ENCODE peak calls at places on chromosomes 4 and X, in nine cellular contexts. One of them, this sample, is unnamed. For H3K36me3, the result is how much of the 10 kb centered on the place peaks cover.

GRCh38 chr4:111014537-111014936 is 391.7 kb upstream of the PITX2 start:
- DNase-seq in pancreas: no peak
- DNase-seq in MM.1S: no peak
- DNase-seq in tibial nerve: no peak
- DNase-seq in OCI-LY7: no peak
- DNase-seq in BE2C: no peak
- DNase-seq in SK-N-SH: no peak
- DNase-seq in tibial artery: no peak
- DNase-seq in mammary epithelial cell: no peak
- DNase-seq in this sample: no peak

GRCh38 chr4:188295899-188296298 is 156.7 kb downstream of the TRIML1 start:
- DNase-seq in pancreas: no peak
- DNase-seq in MM.1S: no peak
- DNase-seq in tibial nerve: no peak
- DNase-seq in OCI-LY7: no peak
- DNase-seq in BE2C: no peak
- DNase-seq in SK-N-SH: no peak
- DNase-seq in tibial artery: no peak
- DNase-seq in mammary epithelial cell: peak
- DNase-seq in this sample: no peak

GRCh38 chr4:95181446-95182306 is 367.1 kb downstream of the UNC5C start:
- DNase-seq in pancreas: no peak
- DNase-seq in MM.1S: no peak
- DNase-seq in tibial nerve: no peak
- DNase-seq in OCI-LY7: no peak
- DNase-seq in BE2C: peak
- DNase-seq in SK-N-SH: peak
- DNase-seq in tibial artery: no peak
- DNase-seq in mammary epithelial cell: no peak
- DNase-seq in this sample: no peak

GRCh38 chr4:3358660-3359059 is 65.8 kb downstream of the RGS12 start:
- DNase-seq in pancreas: no peak
- DNase-seq in MM.1S: no peak
- DNase-seq in tibial nerve: no peak
- DNase-seq in OCI-LY7: no peak
- DNase-seq in BE2C: no peak
- DNase-seq in SK-N-SH: no peak
- DNase-seq in tibial artery: no peak
- DNase-seq in mammary epithelial cell: no peak
- DNase-seq in this sample: no peak

GRCh38 chrX:110242371-110242770 is 75.5 kb downstream of the AMMECR1 start:
- DNase-seq in pancreas: no peak
- DNase-seq in MM.1S: no peak
- DNase-seq in tibial nerve: no peak
- DNase-seq in OCI-LY7: no peak
- DNase-seq in BE2C: no peak
- DNase-seq in SK-N-SH: no peak
- DNase-seq in tibial artery: no peak
- DNase-seq in mammary epithelial cell: peak
- DNase-seq in this sample: no peak

GRCh38 chr4:4362991-4363697 is 23.8 kb upstream of the NSG1 start:
- DNase-seq in pancreas: no peak
- DNase-seq in MM.1S: no peak
- DNase-seq in tibial nerve: no peak
- DNase-seq in OCI-LY7: no peak
- DNase-seq in BE2C: no peak
- DNase-seq in SK-N-SH: no peak
- DNase-seq in tibial artery: no peak
- DNase-seq in mammary epithelial cell: no peak
- DNase-seq in this sample: no peak

GRCh38 chrX:471239-471638 is 84.5 kb upstream of the PPP2R3B start:
- DNase-seq in pancreas: no peak
- DNase-seq in MM.1S: no peak
- DNase-seq in tibial nerve: no peak
- DNase-seq in OCI-LY7: no peak
- DNase-seq in BE2C: no peak
- DNase-seq in SK-N-SH: no peak
- DNase-seq in tibial artery: no peak
- DNase-seq in mammary epithelial cell: no peak
- DNase-seq in this sample: no peak

GRCh38 chr4:107654694-107655093 is 65.3 kb downstream of the PAPSS1 start:
- DNase-seq in pancreas: no peak
- DNase-seq in MM.1S: no peak
- DNase-seq in tibial nerve: no peak
- DNase-seq in OCI-LY7: no peak
- DNase-seq in BE2C: no peak
- DNase-seq in SK-N-SH: no peak
- DNase-seq in tibial artery: no peak
- DNase-seq in mammary epithelial cell: no peak
- DNase-seq in this sample: no peak

GRCh38 chr4:73583661-73584060 is 36.6 kb downstream of the RASSF6 start:
- DNase-seq in pancreas: no peak
- DNase-seq in MM.1S: no peak
- DNase-seq in tibial nerve: no peak
- DNase-seq in OCI-LY7: no peak
- DNase-seq in BE2C: no peak
- DNase-seq in SK-N-SH: no peak
- DNase-seq in tibial artery: no peak
- DNase-seq in mammary epithelial cell: no peak
- DNase-seq in this sample: no peak

GRCh38 chrX:49992809-49993208 is 70.4 kb downstream of the CLCN5 start:
- DNase-seq in pancreas: no peak
- DNase-seq in MM.1S: no peak
- DNase-seq in tibial nerve: no peak
- DNase-seq in OCI-LY7: no peak
- DNase-seq in BE2C: no peak
- DNase-seq in SK-N-SH: no peak
- DNase-seq in tibial artery: no peak
- DNase-seq in mammary epithelial cell: no peak
- DNase-seq in this sample: no peak

GRCh38 chr4:31620476-31620875 is 900.3 kb downstream of the PCDH7 start:
- DNase-seq in pancreas: no peak
- DNase-seq in MM.1S: no peak
- DNase-seq in tibial nerve: no peak
- DNase-seq in OCI-LY7: no peak
- DNase-seq in BE2C: no peak
- DNase-seq in SK-N-SH: no peak
- DNase-seq in tibial artery: no peak
- DNase-seq in mammary epithelial cell: no peak
- DNase-seq in this sample: no peak

GRCh38 chr4:142406051-142406549 is 440.0 kb downstream of the INPP4B start:
- DNase-seq in pancreas: no peak
- DNase-seq in MM.1S: peak
- DNase-seq in tibial nerve: no peak
- DNase-seq in OCI-LY7: no peak
- DNase-seq in BE2C: no peak
- DNase-seq in SK-N-SH: no peak
- DNase-seq in tibial artery: no peak
- DNase-seq in mammary epithelial cell: peak
- DNase-seq in this sample: no peak

GRCh38 chrX:118862086-118862485 is 38.5 kb downstream of the ZCCHC12 start:
- DNase-seq in pancreas: no peak
- DNase-seq in MM.1S: no peak
- DNase-seq in tibial nerve: no peak
- DNase-seq in OCI-LY7: no peak
- DNase-seq in BE2C: no peak
- DNase-seq in SK-N-SH: no peak
- DNase-seq in tibial artery: no peak
- DNase-seq in mammary epithelial cell: no peak
- DNase-seq in this sample: no peak

GRCh38 chr4:147830987-147831386 is 99.1 kb downstream of the ARHGAP10 start:
- DNase-seq in pancreas: no peak
- DNase-seq in MM.1S: no peak
- DNase-seq in tibial nerve: no peak
- DNase-seq in OCI-LY7: no peak
- DNase-seq in BE2C: no peak
- DNase-seq in SK-N-SH: no peak
- DNase-seq in tibial artery: no peak
- DNase-seq in mammary epithelial cell: peak
- DNase-seq in this sample: peak

GRCh38 chrX:146881521-146881920 is 67.0 kb upstream of the CXorf51A start:
- DNase-seq in pancreas: no peak
- DNase-seq in MM.1S: no peak
- DNase-seq in tibial nerve: no peak
- DNase-seq in OCI-LY7: no peak
- DNase-seq in BE2C: no peak
- DNase-seq in SK-N-SH: no peak
- DNase-seq in tibial artery: no peak
- DNase-seq in mammary epithelial cell: no peak
- DNase-seq in this sample: no peak

GRCh38 chrX:56231706-56232105 is 450 bp upstream of the KLF8 start:
- DNase-seq in pancreas: no peak
- DNase-seq in MM.1S: no peak
- DNase-seq in tibial nerve: no peak
- DNase-seq in OCI-LY7: no peak
- DNase-seq in BE2C: no peak
- DNase-seq in SK-N-SH: no peak
- DNase-seq in tibial artery: no peak
- DNase-seq in mammary epithelial cell: no peak
- DNase-seq in this sample: no peak

GRCh38 chr4:22410645-22411247 is 105.1 kb downstream of the ADGRA3 start:
- DNase-seq in pancreas: no peak
- DNase-seq in MM.1S: peak
- DNase-seq in tibial nerve: no peak
- DNase-seq in OCI-LY7: peak
- DNase-seq in BE2C: no peak
- DNase-seq in SK-N-SH: no peak
- DNase-seq in tibial artery: no peak
- DNase-seq in mammary epithelial cell: no peak
- DNase-seq in this sample: no peak

GRCh38 chrX:50920132-50920531 is 9.6 kb downstream of the BMP15 start:
- DNase-seq in pancreas: no peak
- DNase-seq in MM.1S: no peak
- DNase-seq in tibial nerve: no peak
- DNase-seq in OCI-LY7: no peak
- DNase-seq in BE2C: no peak
- DNase-seq in SK-N-SH: no peak
- DNase-seq in tibial artery: no peak
- DNase-seq in mammary epithelial cell: peak
- DNase-seq in this sample: no peak

GRCh38 chrX:153966283-153966688 is 5.3 kb downstream of the HCFC1 start:
- DNase-seq in pancreas: no peak
- DNase-seq in MM.1S: no peak
- DNase-seq in tibial nerve: no peak
- DNase-seq in OCI-LY7: no peak
- DNase-seq in BE2C: no peak
- DNase-seq in SK-N-SH: no peak
- DNase-seq in tibial artery: no peak
- DNase-seq in mammary epithelial cell: no peak
- DNase-seq in this sample: no peak

GRCh38 chrX:153966841-153967535 is 4.6 kb downstream of the HCFC1 start:
- DNase-seq in pancreas: no peak
- DNase-seq in MM.1S: no peak
- DNase-seq in tibial nerve: no peak
- DNase-seq in OCI-LY7: no peak
- DNase-seq in BE2C: peak
- DNase-seq in SK-N-SH: no peak
- DNase-seq in tibial artery: no peak
- DNase-seq in mammary epithelial cell: no peak
- DNase-seq in this sample: no peak

GRCh38 chrX:153968754-153969124 is 2.9 kb downstream of the HCFC1 start:
- DNase-seq in pancreas: peak
- DNase-seq in MM.1S: peak
- DNase-seq in tibial nerve: no peak
- DNase-seq in OCI-LY7: peak
- DNase-seq in BE2C: peak
- DNase-seq in SK-N-SH: no peak
- DNase-seq in tibial artery: no peak
- DNase-seq in mammary epithelial cell: no peak
- DNase-seq in this sample: no peak

GRCh38 chrX:153968255-153968654 is 3.4 kb downstream of the HCFC1 start:
- DNase-seq in pancreas: no peak
- DNase-seq in MM.1S: no peak
- DNase-seq in tibial nerve: no peak
- DNase-seq in OCI-LY7: no peak
- DNase-seq in BE2C: peak
- DNase-seq in SK-N-SH: no peak
- DNase-seq in tibial artery: no peak
- DNase-seq in mammary epithelial cell: no peak
- DNase-seq in this sample: no peak

GRCh38 chrX:153967536-153968214 is 3.9 kb downstream of the HCFC1 start:
- DNase-seq in pancreas: peak
- DNase-seq in MM.1S: no peak
- DNase-seq in tibial nerve: no peak
- DNase-seq in OCI-LY7: no peak
- DNase-seq in BE2C: peak
- DNase-seq in SK-N-SH: no peak
- DNase-seq in tibial artery: no peak
- DNase-seq in mammary epithelial cell: no peak
- DNase-seq in this sample: no peak
- H3K4me3 ChIP-seq in pancreas: no peak
- H3K4me3 ChIP-seq in MM.1S: peak
- H3K4me3 ChIP-seq in tibial nerve: no peak
- H3K4me3 ChIP-seq in OCI-LY7: peak
- H3K4me3 ChIP-seq in BE2C: no peak
- H3K4me3 ChIP-seq in SK-N-SH: no peak
- H3K4me3 ChIP-seq in tibial artery: no peak
- H3K4me3 ChIP-seq in mammary epithelial cell: no peak
- H3K4me3 ChIP-seq in this sample: no peak

GRCh38 chrX:140701480-140701879 is 8.1 kb upstream of the LINC00632 start:
- DNase-seq in pancreas: no peak
- DNase-seq in MM.1S: peak
- DNase-seq in tibial nerve: no peak
- DNase-seq in OCI-LY7: no peak
- DNase-seq in BE2C: peak
- DNase-seq in SK-N-SH: peak
- DNase-seq in tibial artery: no peak
- DNase-seq in mammary epithelial cell: no peak
- DNase-seq in this sample: no peak
- TF ChIP-seq CTCF in pancreas: no peak
- TF ChIP-seq CTCF in MM.1S: peak
- TF ChIP-seq CTCF in tibial nerve: peak
- TF ChIP-seq CTCF in OCI-LY7: peak
- TF ChIP-seq CTCF in BE2C: peak
- TF ChIP-seq CTCF in SK-N-SH: peak
- TF ChIP-seq CTCF in tibial artery: peak
- TF ChIP-seq CTCF in mammary epithelial cell: no peak
- TF ChIP-seq CTCF in this sample: peak

DNA sequence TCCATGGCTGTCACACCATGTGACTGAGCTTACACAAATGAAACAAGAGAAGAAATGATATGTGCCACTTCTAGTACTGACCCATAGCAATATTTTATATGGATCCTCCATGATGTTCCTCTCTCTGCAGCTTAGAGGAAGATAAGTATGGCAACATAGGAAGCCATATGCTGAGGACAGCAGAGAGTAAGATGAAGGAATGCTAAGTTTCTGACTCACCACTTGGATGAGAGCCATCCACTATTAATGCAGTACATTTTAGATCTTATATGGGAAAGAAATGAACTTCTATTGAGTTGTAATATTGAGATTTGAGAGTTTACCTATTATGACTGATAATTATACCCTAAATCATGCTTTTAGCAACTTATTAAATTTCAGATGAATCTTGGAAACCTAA is 386.9 kb upstream of the MAOA start:
- DNase-seq in pancreas: no peak
- DNase-seq in MM.1S: no peak
- DNase-seq in tibial nerve: no peak
- DNase-seq in OCI-LY7: no peak
- DNase-seq in BE2C: no peak
- DNase-seq in SK-N-SH: no peak
- DNase-seq in tibial artery: no peak
- DNase-seq in mammary epithelial cell: peak
- DNase-seq in this sample: no peak
- H3K36me3 ChIP-seq in pancreas: under half
- H3K36me3 ChIP-seq in MM.1S: under half
- H3K36me3 ChIP-seq in tibial nerve: under half
- H3K36me3 ChIP-seq in OCI-LY7: under half
- H3K36me3 ChIP-seq in BE2C: under half
- H3K36me3 ChIP-seq in SK-N-SH: under half
- H3K36me3 ChIP-seq in tibial artery: under half
- H3K36me3 ChIP-seq in mammary epithelial cell: under half
- H3K36me3 ChIP-seq in this sample: under half

GRCh38 chr4:69522554-69522953 is 26.8 kb upstream of the UGT2B4 start:
- DNase-seq in pancreas: no peak
- DNase-seq in MM.1S: no peak
- DNase-seq in tibial nerve: no peak
- DNase-seq in OCI-LY7: no peak
- DNase-seq in BE2C: no peak
- DNase-seq in SK-N-SH: no peak
- DNase-seq in tibial artery: no peak
- DNase-seq in mammary epithelial cell: no peak
- DNase-seq in this sample: no peak
- H3K4me3 ChIP-seq in pancreas: no peak
- H3K4me3 ChIP-seq in MM.1S: no peak
- H3K4me3 ChIP-seq in tibial nerve: no peak
- H3K4me3 ChIP-seq in OCI-LY7: no peak
- H3K4me3 ChIP-seq in BE2C: no peak
- H3K4me3 ChIP-seq in SK-N-SH: no peak
- H3K4me3 ChIP-seq in tibial artery: no peak
- H3K4me3 ChIP-seq in mammary epithelial cell: no peak
- H3K4me3 ChIP-seq in this sample: no peak